ENCODE peak calls at places on chromosomes 3 and 15, in eight cellular contexts. B is A549, J is H1, Q is gastrocnemius medialis, L is heart left ventricle, Z is lower lobe of right lung, K is NB4, S is esophagus muscularis mucosa. E is an unnamed sample.

GRCh38 chr15:29924750-29925149 is 102.5 kb upstream of the TJP1 start:
- DNase-seq in S (no peak), K (no peak), J (no peak), Z (peak; percentile 47), B (peak; percentile 90), L (peak; percentile 42), Q (no peak), E (peak; percentile 14)

GRCh38 chr3:10547841-10548783 is 42.7 kb upstream of the ATP2B2 start:
- DNase-seq in K (no peak), Q (no peak), S (peak; percentile 62), B (no peak), Z (no peak), J (peak; percentile 30), L (no peak), E (no peak)

GRCh38 chr3:23671901-23672589 is 133.7 kb upstream of the UBE2E1 start:
- DNase-seq in K (peak; percentile 30), Q (no peak), Z (peak; percentile 49), S (no peak), J (no peak), B (no peak), L (peak; percentile 40), E (no peak)

GRCh38 chr3:184773341-184774186 is 38.4 kb upstream of the VPS8 start:
- DNase-seq in J (no peak), S (no peak), B (no peak), Z (no peak), Q (no peak), K (no peak), L (peak; percentile 72), E (no peak)

GRCh38 chr3:100263583-100263982 is 2.8 kb downstream of the TBC1D23 start:
- DNase-seq in Q (no peak), S (no peak), L (no peak), B (no peak), Z (no peak), J (no peak), K (peak; percentile 20), E (peak; percentile 70)

GRCh38 chr3:188001052-188001567 is 152.8 kb upstream of the LPP start:
- DNase-seq in S (no peak), L (no peak), B (no peak), Z (no peak), Q (no peak), K (no peak), J (no peak), E (peak; percentile 36)

GRCh38 chr3:139225551-139225950 is 118.3 kb upstream of the MRPS22 start:
- DNase-seq in K (no peak), S (no peak), J (no peak), Q (no peak), L (no peak), Z (no peak), B (no peak), E (peak; percentile 42)

GRCh38 chr3:22990291-22991200 is 212.6 kb upstream of the UBE2E2 start:
- DNase-seq in B (no peak), L (no peak), S (no peak), K (no peak), Z (no peak), J (no peak), Q (no peak), E (no peak)

GRCh38 chr15:90872481-90873184 is 4.2 kb downstream of the FURIN start:
- DNase-seq in S (no peak), L (no peak), J (no peak), B (peak; percentile 61), K (peak; percentile 83), Z (no peak), Q (peak; percentile 63), E (peak; percentile 84)

GRCh38 chr15:81091889-81092558 is 42.0 kb upstream of the CFAP161 start:
- DNase-seq in Z (no peak), L (peak; percentile 48), Q (peak; percentile 85), J (no peak), K (no peak), B (peak; percentile 34), S (no peak), E (peak; percentile 98)

GRCh38 chr3:122415104-122415744 is 638 bp downstream of the WDR5B start:
- DNase-seq in S (no peak), J (peak; percentile 50), Q (peak; percentile 69), Z (no peak), K (peak; percentile 64), L (no peak), B (peak; percentile 43), E (peak; percentile 40)

GRCh38 chr3:136957751-136958288 is at the start of gene IL20RB:
- DNase-seq in Z (no peak), S (no peak), B (peak; percentile 14), K (no peak), J (no peak), Q (no peak), L (no peak), E (peak; percentile 88)

GRCh38 chr15:84099181-84099580 is 136.4 kb upstream of the GOLGA6L4 start:
- DNase-seq in S (no peak), K (peak; percentile 71), J (no peak), L (peak; percentile 49), Z (peak; percentile 68), Q (no peak), B (no peak), E (peak; percentile 14)

GRCh38 chr15:44157679-44158078 is 37.4 kb downstream of the FRMD5 start:
- DNase-seq in J (no peak), K (no peak), Z (no peak), B (peak; percentile 63), S (no peak), Q (no peak), L (no peak), E (peak; percentile 93)

GRCh38 chr15:95559875-95560394 is 770.6 kb upstream of the NR2F2 start:
- DNase-seq in L (no peak), S (no peak), Z (no peak), Q (peak; percentile 12), K (peak; percentile 25), J (no peak), B (peak; percentile 85), E (peak; percentile 95)

GRCh38 chr3:21750831-21751391 is at the start of gene ZNF385D:
- DNase-seq in L (peak; percentile 80), J (peak; percentile 80), S (peak; percentile 93), B (no peak), Z (peak; percentile 42), K (no peak), Q (peak; percentile 21), E (peak; percentile 82)

GRCh38 chr15:90836296-90836871 is 32.0 kb upstream of the FURIN start:
- DNase-seq in S (no peak), B (peak; percentile 53), J (no peak), Q (no peak), Z (no peak), K (peak; percentile 57), L (peak; percentile 54), E (peak; percentile 79)

GRCh38 chr15:57591237-57591821 is 375 bp upstream of the MYZAP start:
- DNase-seq in Z (no peak), L (no peak), B (no peak), K (no peak), Q (no peak), S (no peak), J (no peak), E (no peak)

GRCh38 chr3:80451393-80451792 is 683.6 kb upstream of the ROBO1 start:
- DNase-seq in Z (no peak), J (no peak), L (no peak), B (no peak), S (no peak), Q (no peak), K (no peak), E (no peak)

GRCh38 chr3:94063497-94064119 is 747 bp downstream of the NSUN3 start:
- DNase-seq in Q (no peak), S (no peak), J (no peak), Z (no peak), B (no peak), L (no peak), K (peak; percentile 18), E (peak; percentile 34)

GRCh38 chr3:108862865-108863798 is 40.5 kb downstream of the TRAT1 start:
- DNase-seq in J (no peak), Q (no peak), Z (no peak), L (no peak), B (peak; percentile 39), K (no peak), S (no peak), E (peak; percentile 80)

GRCh38 chr3:160617636-160618035 is 52.3 kb upstream of the KPNA4 start:
- DNase-seq in J (no peak), S (no peak), Q (no peak), Z (no peak), L (no peak), K (no peak), B (peak; percentile 9), E (no peak)

GRCh38 chr3:126022741-126023359 is 53.9 kb downstream of the ROPN1B start:
- DNase-seq in J (no peak), B (no peak), K (no peak), Q (no peak), S (peak; percentile 80), Z (no peak), L (no peak), E (no peak)

GRCh38 chr3:39180183-39180545 is 12.2 kb downstream of the XIRP1 start:
- DNase-seq in L (no peak), J (no peak), S (no peak), B (no peak), Z (no peak), K (no peak), Q (no peak), E (no peak)
- H3K4me3 ChIP-seq in L (peak overlapping the region; percentile 52), J (peak overlapping the region; percentile 61), S (peak overlapping the region; percentile 51), B (peak overlapping the region; percentile 42), Z (peak overlapping the region; percentile 42), K (peak overlapping the region; percentile 40), Q (peak overlapping the region; percentile 28), E (peak overlapping the region; percentile 43)

GRCh38 chr3:71776543-71776942 is 8.4 kb downstream of the PROK2 start:
- DNase-seq in J (no peak), Q (no peak), B (no peak), S (peak; percentile 57), Z (no peak), L (no peak), K (no peak), E (no peak)

GRCh38 chr3:71771126-71771525 is 13.8 kb downstream of the PROK2 start:
- DNase-seq in K (no peak), B (no peak), Z (no peak), J (peak; percentile 27), L (no peak), Q (no peak), S (peak; percentile 60), E (no peak)

GRCh38 chr3:71771884-71772283 is 13.1 kb downstream of the PROK2 start:
- DNase-seq in Q (no peak), S (peak; percentile 37), Z (no peak), J (no peak), K (no peak), B (no peak), L (no peak), E (no peak)
- TF ChIP-seq CTCF in Q (no peak), S (no peak), Z (no peak), J (no peak), K (no peak), B (no peak), L (no peak), E (no peak)

GRCh38 chr3:171465768-171466167 is 5.6 kb upstream of the TNIK start:
- DNase-seq in B (no peak), Q (no peak), L (no peak), J (no peak), Z (no peak), S (no peak), K (peak; percentile 44), E (peak; percentile 19)
- H3K4me3 ChIP-seq in B (no peak overlapping the region), Q (no peak overlapping the region), L (no peak overlapping the region), J (no peak overlapping the region), Z (no peak overlapping the region), S (no peak overlapping the region), K (no peak overlapping the region), E (no peak overlapping the region)

DNA sequence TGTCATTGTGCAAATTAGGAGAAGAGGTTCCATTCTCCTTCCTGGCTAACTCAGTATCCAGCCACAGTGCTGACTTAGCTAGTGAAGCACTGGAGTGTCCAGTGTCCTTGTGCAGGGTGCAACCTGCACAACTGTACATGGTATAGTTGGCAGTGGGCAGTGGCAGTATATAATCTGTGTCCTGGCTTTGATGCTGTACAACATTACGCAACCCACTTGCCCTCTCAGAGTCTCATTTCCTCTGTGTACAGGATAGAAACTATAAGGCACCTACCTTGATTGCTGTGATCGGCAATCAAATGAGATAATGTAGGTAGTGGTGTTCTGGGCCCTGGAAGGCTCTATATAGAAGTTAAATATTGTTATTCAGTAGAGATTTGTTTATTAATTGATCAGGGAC is 333.6 kb downstream of the CLSTN2 start:
- DNase-seq in S (no peak), K (no peak), J (no peak), L (no peak), B (no peak), Q (no peak), Z (no peak), E (no peak)
- TF ChIP-seq CTCF in S (no peak), K (no peak), J (no peak), L (no peak), B (no peak), Q (no peak), Z (no peak), E (no peak)